ENCODE peak calls at places on chromosomes 13 and 19, in ten cellular contexts. W is CD8-positive, alpha-beta T cell; Z is heart right ventricle; N is lower lobe of right lung; L is K562; X is RWPE2; J is naive thymus-derived CD4-positive, alpha-beta T cell; K is mucosa of descending colon; F is gastrocnemius medialis; H is aorta. B is an unnamed sample.

GRCh38 chr13:113802090-113802531 is 43.1 kb downstream of the TMEM255B start:
- ATAC-seq in J (no peak), F (no peak), K (peak), L (peak), H (no peak), Z (peak), W (no peak), N (peak), X (peak), B (no peak)

GRCh38 chr19:6654347-6655310 is 15.3 kb downstream of the TNFSF14 start:
- ATAC-seq in J (peak), Z (no peak), L (peak), F (no peak), K (peak), W (peak), X (no peak), N (peak), H (no peak), B (no peak)

GRCh38 chr13:46817081-46817480 is 20.1 kb upstream of the ESD start:
- ATAC-seq in L (no peak), H (no peak), K (no peak), F (no peak), Z (peak), J (peak), X (no peak), W (no peak), N (no peak), B (no peak)

GRCh38 chr13:36366023-36366422 is 19.8 kb upstream of the SPART start:
- ATAC-seq in N (no peak), Z (peak), K (no peak), W (no peak), L (no peak), J (no peak), X (no peak), H (no peak), F (no peak), B (no peak)

GRCh38 chr19:52891336-52891735 is 6.1 kb downstream of the ZNF320 start:
- ATAC-seq in K (no peak), F (no peak), J (no peak), X (no peak), Z (no peak), L (peak), H (no peak), N (no peak), W (no peak), B (no peak)

GRCh38 chr19:34172661-34173144 is 399 bp downstream of the LSM14A start:
- ATAC-seq in N (peak), H (peak), F (peak), W (peak), X (peak), J (no peak), K (peak), Z (peak), L (peak), B (peak)

GRCh38 chr13:51826606-51827005 is 18.4 kb downstream of the TMEM272 start:
- ATAC-seq in K (no peak), H (no peak), W (no peak), N (no peak), J (no peak), L (no peak), F (peak), Z (peak), X (peak), B (peak)

GRCh38 chr19:40443930-40444180 is 280 bp downstream of the SERTAD3 start:
- ATAC-seq in N (peak), W (peak), X (peak), J (peak), H (peak), K (peak), F (peak), L (peak), Z (peak), B (no peak)

GRCh38 chr13:99066219-99066618 is 88.4 kb upstream of the DOCK9 start:
- ATAC-seq in N (no peak), X (no peak), K (no peak), J (no peak), Z (no peak), L (no peak), F (no peak), W (peak), H (no peak), B (no peak)

GRCh38 chr19:1956868-1957492 is 16.0 kb downstream of the CSNK1G2 start:
- ATAC-seq in Z (peak), L (no peak), X (no peak), J (no peak), N (no peak), F (peak), W (no peak), K (no peak), H (no peak), B (peak)

GRCh38 chr13:114106991-114107685 is 25.3 kb downstream of the RASA3 start:
- ATAC-seq in J (no peak), H (no peak), F (no peak), N (no peak), Z (no peak), K (no peak), X (no peak), L (no peak), W (no peak), B (no peak)

GRCh38 chr19:33771308-33772101 is 25.2 kb upstream of the KCTD15 start:
- ATAC-seq in N (peak), H (peak), F (peak), J (peak), W (peak), L (peak), X (peak), K (peak), Z (peak), B (peak)

GRCh38 chr19:40739871-40740703 is 10.2 kb downstream of the ACTMAP start:
- ATAC-seq in W (no peak), L (peak), K (no peak), H (peak), X (no peak), J (no peak), Z (peak), N (no peak), F (peak), B (peak)

GRCh38 chr13:30872195-30872594 is 33.9 kb upstream of the MEDAG start:
- ATAC-seq in J (no peak), H (no peak), K (no peak), F (no peak), Z (no peak), N (no peak), W (no peak), L (no peak), X (no peak), B (no peak)

GRCh38 chr13:44109986-44110640 is 230.4 kb downstream of the LACC1 start:
- ATAC-seq in L (no peak), H (no peak), X (peak), N (no peak), W (no peak), K (peak), F (no peak), Z (no peak), J (no peak), B (no peak)

GRCh38 chr13:94269557-94269956 is 209.9 kb downstream of the DCT start:
- ATAC-seq in N (no peak), K (no peak), J (no peak), H (no peak), X (no peak), W (no peak), Z (no peak), F (no peak), L (no peak), B (no peak)

GRCh38 chr19:10044390-10044789 is 31.1 kb downstream of the RDH8 start:
- ATAC-seq in L (peak), N (no peak), X (no peak), K (no peak), H (no peak), F (no peak), Z (no peak), J (no peak), W (no peak), B (no peak)

DNA sequence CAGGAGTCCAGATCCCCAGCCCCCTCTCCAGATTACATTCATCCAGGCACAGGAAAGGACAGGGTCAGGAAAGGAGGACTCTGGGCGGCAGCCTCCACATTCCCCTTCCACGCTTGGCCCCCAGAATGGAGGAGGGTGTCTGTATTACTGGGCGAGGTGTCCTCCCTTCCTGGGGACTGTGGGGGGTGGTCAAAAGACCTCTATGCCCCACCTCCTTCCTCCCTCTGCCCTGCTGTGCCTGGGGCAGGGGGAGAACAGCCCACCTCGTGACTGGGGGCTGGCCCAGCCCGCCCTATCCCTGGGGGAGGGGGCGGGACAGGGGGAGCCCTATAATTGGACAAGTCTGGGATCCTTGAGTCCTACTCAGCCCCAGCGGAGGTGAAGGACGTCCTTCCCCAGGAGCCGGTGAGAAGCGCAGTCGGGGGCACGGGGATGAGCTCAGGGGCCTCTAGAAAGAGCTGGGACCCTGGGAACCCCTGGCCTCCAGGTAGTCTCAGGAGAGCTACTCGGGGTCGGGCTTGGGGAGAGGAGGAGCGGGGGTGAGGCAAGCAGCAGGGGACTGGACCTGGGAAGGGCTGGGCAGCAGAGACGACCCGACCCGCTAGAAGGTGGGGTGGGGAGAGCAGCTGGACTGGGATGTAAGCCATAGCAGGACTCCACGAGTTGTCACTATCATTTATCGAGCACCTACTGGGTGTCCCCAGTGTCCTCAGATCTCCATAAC is at the start of gene APOE:
- ATAC-seq in F (no peak), N (peak), K (no peak), X (peak), L (peak), Z (peak), J (no peak), H (no peak), W (no peak), B (no peak)
- H3K4me3 ChIP-seq in F (no peak), N (peak), K (no peak), X (peak), L (peak), Z (no peak), J (no peak), H (no peak), W (no peak), B (peak)

DNA sequence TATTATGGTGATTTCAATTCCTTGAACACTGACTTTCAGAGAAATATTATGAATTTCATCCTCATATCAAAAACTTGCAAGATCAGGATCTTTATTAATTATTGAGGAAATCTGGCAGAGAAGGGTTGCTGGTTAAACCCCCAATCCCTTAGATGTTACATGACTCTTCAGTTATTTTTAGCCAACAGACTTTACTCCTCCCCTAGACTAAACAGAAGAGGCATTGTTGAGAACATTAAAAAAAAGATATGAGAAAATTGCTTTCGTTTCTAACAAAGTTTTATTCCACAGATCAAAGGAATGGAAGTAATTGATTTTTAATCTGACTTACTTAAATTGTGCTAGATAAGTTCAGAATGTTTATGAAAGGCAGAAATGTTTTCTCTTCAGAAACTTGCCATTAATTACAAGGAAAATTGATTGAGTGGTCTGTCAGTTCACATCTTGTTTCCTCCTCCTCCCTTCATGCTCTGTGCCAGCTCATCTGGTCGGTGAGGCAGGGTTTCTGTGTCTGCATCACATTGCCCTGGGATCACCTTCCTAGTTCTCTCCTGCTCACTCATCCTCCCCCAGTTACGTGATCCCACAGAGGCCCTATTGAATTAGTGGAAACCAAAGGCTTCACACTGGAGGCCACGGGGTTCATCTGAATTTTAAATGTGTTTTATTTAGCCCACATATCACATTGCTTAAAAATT is 378.6 kb downstream of the LMO7 start:
- ATAC-seq in H (no peak), J (no peak), N (no peak), Z (peak), L (no peak), X (peak), K (no peak), F (no peak), W (no peak), B (peak)
- H3K4me3 ChIP-seq in H (no peak), J (no peak), N (no peak), Z (no peak), L (no peak), X (no peak), K (no peak), F (no peak), W (no peak), B (no peak)

GRCh38 chr19:3658004-3658822 is 31.6 kb upstream of the CACTIN start:
- ATAC-seq in H (no peak), K (no peak), J (no peak), W (no peak), F (no peak), N (no peak), X (no peak), L (no peak), Z (peak), B (no peak)

GRCh38 chr19:3656747-3657394 is 30.3 kb upstream of the CACTIN start:
- ATAC-seq in J (no peak), H (no peak), X (no peak), L (no peak), N (no peak), W (no peak), F (no peak), Z (no peak), K (no peak), B (no peak)

GRCh38 chr19:3657395-3657769 is 30.8 kb upstream of the CACTIN start:
- ATAC-seq in Z (no peak), K (no peak), X (no peak), H (no peak), N (no peak), J (no peak), L (no peak), F (no peak), W (no peak), B (no peak)

GRCh38 chr19:3655402-3656072 is 28.9 kb upstream of the CACTIN start:
- ATAC-seq in W (no peak), Z (peak), N (no peak), K (peak), X (peak), J (peak), L (no peak), H (no peak), F (no peak), B (peak)

DNA sequence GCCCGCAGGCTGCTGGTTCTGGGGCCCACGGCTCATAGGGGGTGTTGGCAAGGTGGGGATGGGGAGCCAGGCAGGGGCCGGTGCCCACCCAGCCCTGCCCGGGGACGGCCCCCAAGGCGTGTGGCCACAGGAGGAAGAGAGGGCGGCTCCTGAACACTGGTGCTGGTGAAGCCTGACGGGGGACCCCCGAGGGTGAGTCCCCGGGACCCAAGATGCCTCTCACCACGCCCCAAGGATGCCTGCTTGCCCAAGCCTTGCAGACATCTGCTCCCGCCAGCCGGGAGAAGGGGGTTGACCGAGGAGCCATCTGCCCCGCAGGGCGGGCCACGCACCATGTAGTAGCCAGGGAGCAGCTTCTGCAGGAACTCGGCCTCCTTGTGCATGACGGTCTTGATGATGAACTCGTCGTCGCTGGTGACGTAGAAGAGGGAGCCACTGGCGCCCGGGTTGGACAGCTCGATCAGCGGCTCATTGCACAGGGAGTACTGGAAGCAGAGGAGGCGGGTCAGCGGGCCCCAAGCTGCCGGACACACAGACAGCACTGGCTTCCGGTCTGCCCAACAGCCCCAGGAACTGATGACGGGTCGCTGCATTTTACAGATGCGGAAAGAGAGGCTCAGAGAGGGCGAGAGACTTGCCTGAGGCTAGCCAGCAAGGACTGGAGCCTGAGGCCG is 29.6 kb upstream of the CACTIN start:
- ATAC-seq in K (no peak), W (no peak), F (no peak), H (no peak), X (no peak), J (no peak), N (no peak), Z (no peak), L (no peak), B (no peak)
- H3K4me3 ChIP-seq in K (no peak), W (no peak), F (no peak), H (no peak), X (no peak), J (no peak), N (no peak), Z (no peak), L (no peak), B (no peak)

GRCh38 chr19:14471436-14472187 is 3.5 kb downstream of the PTGER1 start:
- ATAC-seq in W (no peak), N (no peak), F (no peak), K (no peak), Z (no peak), L (no peak), H (no peak), J (no peak), X (no peak), B (no peak)
- H3K4me3 ChIP-seq in W (no peak), N (no peak), F (no peak), K (no peak), Z (no peak), L (no peak), H (no peak), J (no peak), X (no peak), B (no peak)

GRCh38 chr19:342128-342455 is 2.5 kb downstream of the MIER2 start:
- ATAC-seq in W (no peak), K (no peak), N (no peak), H (no peak), Z (no peak), J (no peak), L (no peak), F (no peak), X (no peak), B (no peak)
- H3K4me3 ChIP-seq in W (no peak), K (no peak), N (peak), H (no peak), Z (peak), J (no peak), L (peak), F (peak), X (no peak), B (no peak)

GRCh38 chr13:32340917-32341316 is 25.6 kb downstream of the BRCA2 start:
- ATAC-seq in K (no peak), J (no peak), Z (no peak), X (no peak), N (no peak), W (no peak), L (no peak), H (no peak), F (no peak), B (no peak)
- H3K4me3 ChIP-seq in K (no peak), J (no peak), Z (no peak), X (no peak), N (no peak), W (no peak), L (no peak), H (no peak), F (no peak), B (no peak)

GRCh38 chr13:25172303-25172630 is 179 bp upstream of the AMER2 start:
- ATAC-seq in Z (no peak), K (no peak), X (no peak), J (no peak), L (no peak), H (no peak), F (no peak), W (no peak), N (no peak), B (no peak)
- H3K4me3 ChIP-seq in Z (no peak), K (no peak), X (no peak), J (no peak), L (no peak), H (no peak), F (no peak), W (no peak), N (no peak), B (no peak)

B was measured in gastroesophageal sphincter.